ENCODE peak calls at places on chromosome 11, in six cellular contexts. One of them, this sample, is unnamed. For H3K4me1, the result is how much of the 10 kb centered on the place peaks cover.

GRCh38 chr11:70247710-70248072 is 22.8 kb upstream of the PPFIA1 start:
- DNase-seq in vagina: no peak
- DNase-seq in left ventricle myocardium inferior: peak
- DNase-seq in upper lobe of right lung: no peak
- DNase-seq in CD8-positive, alpha-beta T cell: no peak
- DNase-seq in hepatocyte: no peak
- DNase-seq in this sample: no peak

GRCh38 chr11:45543808-45544422 is 121.5 kb downstream of the CHST1 start:
- DNase-seq in vagina: no peak
- DNase-seq in left ventricle myocardium inferior: no peak
- DNase-seq in upper lobe of right lung: no peak
- DNase-seq in CD8-positive, alpha-beta T cell: no peak
- DNase-seq in hepatocyte: peak
- DNase-seq in this sample: peak

GRCh38 chr11:24844406-24844805 is 347.6 kb downstream of the LUZP2 start:
- DNase-seq in vagina: no peak
- DNase-seq in left ventricle myocardium inferior: no peak
- DNase-seq in upper lobe of right lung: no peak
- DNase-seq in CD8-positive, alpha-beta T cell: no peak
- DNase-seq in hepatocyte: no peak
- DNase-seq in this sample: no peak

GRCh38 chr11:120489799-120490198 is 21.7 kb upstream of the GRIK4 start:
- DNase-seq in vagina: no peak
- DNase-seq in left ventricle myocardium inferior: no peak
- DNase-seq in upper lobe of right lung: no peak
- DNase-seq in CD8-positive, alpha-beta T cell: no peak
- DNase-seq in hepatocyte: no peak
- DNase-seq in this sample: no peak

GRCh38 chr11:38751421-38751820 is 2153.4 kb upstream of the RAG2 start:
- DNase-seq in vagina: no peak
- DNase-seq in left ventricle myocardium inferior: no peak
- DNase-seq in upper lobe of right lung: no peak
- DNase-seq in CD8-positive, alpha-beta T cell: no peak
- DNase-seq in hepatocyte: no peak
- DNase-seq in this sample: no peak

GRCh38 chr11:116578971-116579687 is 193.7 kb downstream of the BUD13 start:
- DNase-seq in vagina: no peak
- DNase-seq in left ventricle myocardium inferior: peak
- DNase-seq in upper lobe of right lung: no peak
- DNase-seq in CD8-positive, alpha-beta T cell: no peak
- DNase-seq in hepatocyte: no peak
- DNase-seq in this sample: no peak

GRCh38 chr11:3671334-3672254 is at the start of gene CHRNA10:
- DNase-seq in vagina: no peak
- DNase-seq in left ventricle myocardium inferior: no peak
- DNase-seq in upper lobe of right lung: no peak
- DNase-seq in CD8-positive, alpha-beta T cell: no peak
- DNase-seq in hepatocyte: no peak
- DNase-seq in this sample: no peak

GRCh38 chr11:103183981-103184592 is 74.9 kb downstream of the DYNC2H1 start:
- DNase-seq in vagina: no peak
- DNase-seq in left ventricle myocardium inferior: no peak
- DNase-seq in upper lobe of right lung: no peak
- DNase-seq in CD8-positive, alpha-beta T cell: no peak
- DNase-seq in hepatocyte: no peak
- DNase-seq in this sample: no peak

GRCh38 chr11:59801160-59801706 is 9.3 kb downstream of the MRPL16 start:
- DNase-seq in vagina: no peak
- DNase-seq in left ventricle myocardium inferior: no peak
- DNase-seq in upper lobe of right lung: no peak
- DNase-seq in CD8-positive, alpha-beta T cell: no peak
- DNase-seq in hepatocyte: no peak
- DNase-seq in this sample: no peak

GRCh38 chr11:2768471-2769408 is 68.9 kb upstream of the KCNQ1OT1 start:
- DNase-seq in vagina: peak
- DNase-seq in left ventricle myocardium inferior: no peak
- DNase-seq in upper lobe of right lung: no peak
- DNase-seq in CD8-positive, alpha-beta T cell: no peak
- DNase-seq in hepatocyte: peak
- DNase-seq in this sample: no peak

GRCh38 chr11:21511835-21512440 is 680.9 kb upstream of the ANO5 start:
- DNase-seq in vagina: no peak
- DNase-seq in left ventricle myocardium inferior: peak
- DNase-seq in upper lobe of right lung: peak
- DNase-seq in CD8-positive, alpha-beta T cell: no peak
- DNase-seq in hepatocyte: peak
- DNase-seq in this sample: peak

GRCh38 chr11:103842795-103843194 is 193.6 kb upstream of the DDI1 start:
- DNase-seq in vagina: no peak
- DNase-seq in left ventricle myocardium inferior: no peak
- DNase-seq in upper lobe of right lung: no peak
- DNase-seq in CD8-positive, alpha-beta T cell: no peak
- DNase-seq in hepatocyte: no peak
- DNase-seq in this sample: no peak

DNA sequence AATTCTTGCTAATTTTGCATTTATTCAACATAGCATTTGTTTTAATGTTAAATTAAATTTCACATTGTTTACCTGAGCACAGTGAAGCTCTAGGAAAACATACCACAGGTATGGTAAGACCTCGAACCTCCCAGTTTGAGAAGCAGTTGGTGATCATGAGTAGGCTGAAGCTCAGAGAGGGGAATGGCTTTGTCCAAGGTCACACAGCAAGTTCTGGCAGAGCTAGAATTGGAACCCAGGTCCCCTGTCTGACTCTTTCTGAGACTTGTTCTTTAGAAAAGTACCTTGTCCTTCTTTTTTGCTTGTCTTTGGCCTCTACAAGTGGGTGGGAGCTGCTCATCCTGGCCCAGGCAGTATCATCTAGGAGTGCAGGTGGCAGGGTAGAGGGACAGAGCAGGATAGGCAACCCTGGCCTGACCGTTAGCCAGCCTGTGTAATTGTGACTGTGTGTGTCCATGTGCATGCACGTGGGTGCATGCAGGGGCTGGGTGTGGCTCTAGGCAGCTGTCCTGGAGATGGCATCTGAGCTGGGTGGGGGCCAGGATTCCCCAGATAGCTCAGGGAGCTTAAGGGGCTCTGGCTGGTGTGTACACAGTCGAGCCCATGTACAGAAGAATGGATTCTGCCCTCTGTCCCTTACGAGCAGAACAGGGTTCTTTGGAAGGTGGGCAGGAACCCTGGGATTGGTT is 21.6 kb downstream of the PHLDB1 start:
- DNase-seq in vagina: no peak
- DNase-seq in left ventricle myocardium inferior: no peak
- DNase-seq in upper lobe of right lung: no peak
- DNase-seq in CD8-positive, alpha-beta T cell: no peak
- DNase-seq in hepatocyte: no peak
- DNase-seq in this sample: no peak
- H3K4me1 ChIP-seq in vagina: half or more
- H3K4me1 ChIP-seq in left ventricle myocardium inferior: half or more
- H3K4me1 ChIP-seq in upper lobe of right lung: under half
- H3K4me1 ChIP-seq in CD8-positive, alpha-beta T cell: under half
- H3K4me1 ChIP-seq in hepatocyte: under half
- H3K4me1 ChIP-seq in this sample: under half

DNA sequence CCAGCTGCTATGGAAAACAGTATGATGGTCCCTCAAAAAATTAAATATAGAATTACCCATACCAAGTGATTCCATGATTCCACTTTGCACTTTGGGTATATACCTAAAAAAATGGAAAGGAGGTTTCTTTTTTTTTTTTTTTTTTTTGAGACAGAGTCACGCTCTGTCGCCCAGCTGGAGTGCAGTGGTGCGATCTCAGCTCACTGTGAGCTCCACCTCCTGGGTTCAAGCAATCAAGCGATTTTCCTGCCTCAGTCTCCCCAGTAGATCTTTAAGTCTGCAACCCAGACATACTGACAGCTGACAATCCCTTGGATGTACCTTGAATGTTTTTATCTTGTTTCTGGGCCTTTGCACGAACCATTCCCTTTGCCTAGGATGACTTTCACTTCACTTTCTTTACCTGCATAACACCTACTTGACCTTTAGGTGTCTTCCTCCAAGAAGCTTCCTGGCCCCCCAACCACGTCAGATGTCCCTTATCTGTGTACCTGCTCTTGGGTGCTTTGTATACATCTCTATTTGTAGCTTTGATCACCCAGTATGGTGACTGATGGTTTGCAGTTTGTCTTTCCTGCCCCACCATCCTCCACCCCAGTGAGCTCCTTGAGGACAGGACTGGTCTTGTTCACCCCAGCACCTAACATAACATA is 11.6 kb downstream of the UCP3 start:
- DNase-seq in vagina: no peak
- DNase-seq in left ventricle myocardium inferior: no peak
- DNase-seq in upper lobe of right lung: no peak
- DNase-seq in CD8-positive, alpha-beta T cell: no peak
- DNase-seq in hepatocyte: no peak
- DNase-seq in this sample: no peak
- H3K4me1 ChIP-seq in vagina: under half
- H3K4me1 ChIP-seq in left ventricle myocardium inferior: under half
- H3K4me1 ChIP-seq in upper lobe of right lung: under half
- H3K4me1 ChIP-seq in CD8-positive, alpha-beta T cell: half or more
- H3K4me1 ChIP-seq in hepatocyte: under half
- H3K4me1 ChIP-seq in this sample: under half

DNA sequence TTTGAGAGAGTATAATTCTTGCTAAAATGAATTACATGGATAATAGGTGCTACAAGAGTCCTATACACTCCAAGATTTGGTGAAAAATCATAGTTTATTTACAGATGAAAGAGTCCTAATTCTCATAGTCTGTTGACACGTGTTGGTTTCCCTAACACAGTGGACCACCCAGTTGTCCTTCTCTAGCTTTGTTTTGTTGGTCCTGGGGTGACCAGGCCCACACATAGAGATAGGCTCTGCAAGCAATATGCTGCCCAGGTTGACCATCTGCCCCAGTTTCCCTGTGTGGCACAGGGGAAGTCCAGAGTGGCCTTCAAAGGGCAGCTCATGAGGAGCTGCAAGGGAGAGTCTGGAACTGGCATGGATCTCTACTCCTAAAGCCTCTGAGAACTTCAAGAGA is 184.9 kb downstream of the MAML2 start:
- DNase-seq in vagina: no peak
- DNase-seq in left ventricle myocardium inferior: no peak
- DNase-seq in upper lobe of right lung: no peak
- DNase-seq in CD8-positive, alpha-beta T cell: no peak
- DNase-seq in hepatocyte: no peak
- DNase-seq in this sample: no peak
- H3K4me1 ChIP-seq in vagina: half or more
- H3K4me1 ChIP-seq in left ventricle myocardium inferior: half or more
- H3K4me1 ChIP-seq in upper lobe of right lung: under half
- H3K4me1 ChIP-seq in CD8-positive, alpha-beta T cell: under half
- H3K4me1 ChIP-seq in hepatocyte: under half
- H3K4me1 ChIP-seq in this sample: under half

GRCh38 chr11:76663912-76664440 is 6.6 kb downstream of the LRRC32 start:
- DNase-seq in vagina: no peak
- DNase-seq in left ventricle myocardium inferior: no peak
- DNase-seq in upper lobe of right lung: peak
- DNase-seq in CD8-positive, alpha-beta T cell: no peak
- DNase-seq in hepatocyte: no peak
- DNase-seq in this sample: no peak
- H3K4me1 ChIP-seq in vagina: under half
- H3K4me1 ChIP-seq in left ventricle myocardium inferior: half or more
- H3K4me1 ChIP-seq in upper lobe of right lung: under half
- H3K4me1 ChIP-seq in CD8-positive, alpha-beta T cell: under half
- H3K4me1 ChIP-seq in hepatocyte: under half
- H3K4me1 ChIP-seq in this sample: under half